ENCODE peak calls at places on chromosomes 1 and 21, in six cellular contexts. V, Q, Y, Z, M and J are unnamed samples.
A peak's percentile ranks its signal among the peaks of the same experiment; 100 is the strongest.

GRCh38 chr1:226988337-226988672 is 48.2 kb downstream of the COQ8A start:
- DNase-seq in Y (no peak), Z (no peak), V (peak; percentile 25), Q (peak; percentile 76), M (no peak), J (no peak)

GRCh38 chr1:25861316-25862286 is 2.3 kb upstream of the AUNIP start:
- DNase-seq in V (no peak), Y (no peak), Q (no peak), M (no peak), Z (no peak), J (no peak)

GRCh38 chr1:1281533-1282321 is 1.5 kb downstream of the SCNN1D start:
- DNase-seq in M (peak; percentile 56), V (no peak), Y (peak; percentile 57), Z (no peak), Q (no peak), J (peak; percentile 81)

GRCh38 chr1:228081144-228081543 is 1.4 kb upstream of the ARF1 start:
- DNase-seq in M (no peak), V (no peak), Q (no peak), Y (peak; percentile 36), Z (no peak), J (no peak)

GRCh38 chr1:39898648-39899603 is 2.8 kb downstream of the MYCL start:
- DNase-seq in V (peak; percentile 16), Q (peak; percentile 96), M (no peak), Y (peak; percentile 68), Z (peak; percentile 78), J (peak; percentile 70)

GRCh38 chr1:151547119-151547899 is 7.2 kb downstream of the TUFT1 start:
- DNase-seq in V (no peak), Z (peak; percentile 95), M (peak; percentile 94), Y (peak; percentile 93), Q (peak; percentile 58), J (peak; percentile 69)

GRCh38 chr21:42474982-42475381 is 21.0 kb downstream of the RSPH1 start:
- DNase-seq in Q (no peak), V (no peak), Y (no peak), M (no peak), Z (no peak), J (no peak)

GRCh38 chr1:21857142-21857839 is 45.2 kb downstream of the LDLRAD2 start:
- DNase-seq in M (peak; percentile 68), Q (no peak), Y (peak; percentile 74), V (no peak), Z (peak; percentile 41), J (no peak)

GRCh38 chr1:162689745-162690671 is 57.7 kb downstream of the DDR2 start:
- DNase-seq in Q (no peak), V (no peak), Z (no peak), M (peak; percentile 31), Y (no peak), J (no peak)

GRCh38 chr21:15096146-15096545 is 31.3 kb upstream of the NRIP1 start:
- DNase-seq in M (no peak), Z (no peak), Q (no peak), Y (no peak), V (no peak), J (no peak)

GRCh38 chr1:42753070-42753469 is 13.0 kb upstream of the CLDN19 start:
- DNase-seq in Y (peak; percentile 69), Q (no peak), V (no peak), M (no peak), Z (peak; percentile 52), J (no peak)

GRCh38 chr1:210584439-210585113 is 255.9 kb downstream of the HHAT start:
- DNase-seq in Y (peak; percentile 84), Z (peak; percentile 67), Q (peak; percentile 59), M (peak; percentile 84), V (peak; percentile 92), J (peak; percentile 93)

GRCh38 chr1:167713330-167714081 is 8.3 kb upstream of the MPZL1 start:
- DNase-seq in Q (peak; percentile 61), M (no peak), Z (peak; percentile 38), V (no peak), Y (no peak), J (peak; percentile 26)

GRCh38 chr1:213733708-213734107 is 254.1 kb upstream of the PROX1 start:
- DNase-seq in V (no peak), Q (no peak), M (no peak), Y (no peak), Z (no peak), J (no peak)

GRCh38 chr1:195373831-195374230 is 1234.4 kb downstream of the KCNT2 start:
- DNase-seq in Y (no peak), Z (no peak), M (no peak), Q (no peak), V (no peak), J (no peak)

GRCh38 chr1:22332795-22333499 is 118.7 kb upstream of the ZBTB40 start:
- DNase-seq in M (peak; percentile 42), Q (no peak), Z (no peak), Y (peak; percentile 54), V (no peak), J (no peak)

GRCh38 chr21:25573409-25574206 is 33.7 kb downstream of the MRPL39 start:
- DNase-seq in Y (peak; percentile 75), V (no peak), Z (peak; percentile 60), M (peak; percentile 80), Q (no peak), J (peak; percentile 63)

GRCh38 chr1:219564072-219564471 is 48.8 kb downstream of the ZC3H11B start:
- DNase-seq in V (no peak), Y (no peak), Z (no peak), Q (no peak), M (no peak), J (peak; percentile 48)

GRCh38 chr1:224262373-224263054 is 67.5 kb downstream of the NVL start:
- DNase-seq in V (no peak), Z (peak; percentile 9), Q (no peak), Y (no peak), M (peak; percentile 60), J (peak; percentile 74)

GRCh38 chr1:180884588-180885300 is 28.0 kb upstream of the KIAA1614 start:
- DNase-seq in Z (no peak), Y (no peak), Q (no peak), V (no peak), M (no peak), J (no peak)

GRCh38 chr1:200346744-200347143 is 63.1 kb downstream of the ZNF281 start:
- DNase-seq in Y (peak; percentile 50), M (peak; percentile 30), Z (peak; percentile 21), V (no peak), Q (no peak), J (no peak)

GRCh38 chr1:1123581-1124507 is 8.0 kb upstream of the C1orf159 start:
- DNase-seq in Z (peak; percentile 18), Y (peak; percentile 51), M (no peak), Q (no peak), V (no peak), J (peak; percentile 50)

GRCh38 chr1:86423873-86424272 is at the start of gene CLCA2:
- DNase-seq in Q (no peak), V (no peak), M (no peak), Z (peak; percentile 29), Y (no peak), J (no peak)